ENCODE peak calls at places on chromosome 18, in seven cellular contexts. G, T, S, Q, K, E and Z are unnamed samples.

GRCh38 chr18:74512321-74513053 is 16.3 kb downstream of the CNDP2 start:
- DNase-seq in S (no peak), K (no peak), G (no peak), Q (no peak), T (no peak), E (no peak), Z (no peak)

GRCh38 chr18:10785798-10786197 is 260.0 kb downstream of the NAPG start:
- DNase-seq in K (no peak), E (no peak), S (no peak), Q (no peak), G (no peak), T (no peak), Z (no peak)

GRCh38 chr18:32386466-32386865 is 84.2 kb downstream of the GAREM1 start:
- DNase-seq in E (no peak), Q (no peak), S (no peak), K (no peak), G (no peak), T (no peak), Z (no peak)

GRCh38 chr18:50790956-50791355 is 28.9 kb downstream of the MRO start:
- DNase-seq in E (no peak), T (no peak), Q (no peak), G (no peak), K (no peak), S (no peak), Z (no peak)

GRCh38 chr18:9671214-9671613 is 36.9 kb upstream of the RAB31 start:
- DNase-seq in G (no peak), T (no peak), S (no peak), K (no peak), E (no peak), Q (no peak), Z (no peak)

GRCh38 chr18:74069178-74070050 is 78.2 kb downstream of the FBXO15 start:
- DNase-seq in K (no peak), G (no peak), Q (no peak), T (no peak), E (no peak), S (no peak), Z (no peak)

GRCh38 chr18:36412778-36413177 is 115.3 kb downstream of the FHOD3 start:
- DNase-seq in S (no peak), T (no peak), Q (peak; percentile 33), E (peak; percentile 29), K (no peak), G (no peak), Z (peak; percentile 71)

GRCh38 chr18:61605376-61606067 is 272.3 kb downstream of the CDH20 start:
- DNase-seq in S (no peak), Q (no peak), G (no peak), T (no peak), K (no peak), E (no peak), Z (no peak)

GRCh38 chr18:75265872-75266271 is 55.3 kb downstream of the TSHZ1 start:
- DNase-seq in T (no peak), S (no peak), G (no peak), E (no peak), K (no peak), Q (no peak), Z (no peak)

GRCh38 chr18:26089247-26090129 is 925 bp downstream of the SS18 start:
- DNase-seq in E (peak; percentile 6), Q (no peak), T (no peak), G (no peak), K (no peak), S (peak; percentile 29), Z (no peak)

GRCh38 chr18:42937434-42937833 is 178.1 kb downstream of the RIT2 start:
- DNase-seq in T (no peak), E (no peak), Q (no peak), K (no peak), G (no peak), S (no peak), Z (no peak)

GRCh38 chr18:41745166-41746049 is 209.6 kb upstream of the PIK3C3 start:
- DNase-seq in Q (peak; percentile 74), K (peak; percentile 47), G (no peak), T (no peak), S (no peak), E (peak; percentile 21), Z (peak; percentile 39)

GRCh38 chr18:66761166-66761565 is 157.3 kb upstream of the CDH19 start:
- DNase-seq in S (no peak), K (no peak), T (no peak), Q (no peak), E (no peak), G (no peak), Z (no peak)
- TF ChIP-seq SP1 in S (no peak), K (no peak), T (no peak), Q (no peak), E (no peak), G (no peak), Z (no peak)

DNA sequence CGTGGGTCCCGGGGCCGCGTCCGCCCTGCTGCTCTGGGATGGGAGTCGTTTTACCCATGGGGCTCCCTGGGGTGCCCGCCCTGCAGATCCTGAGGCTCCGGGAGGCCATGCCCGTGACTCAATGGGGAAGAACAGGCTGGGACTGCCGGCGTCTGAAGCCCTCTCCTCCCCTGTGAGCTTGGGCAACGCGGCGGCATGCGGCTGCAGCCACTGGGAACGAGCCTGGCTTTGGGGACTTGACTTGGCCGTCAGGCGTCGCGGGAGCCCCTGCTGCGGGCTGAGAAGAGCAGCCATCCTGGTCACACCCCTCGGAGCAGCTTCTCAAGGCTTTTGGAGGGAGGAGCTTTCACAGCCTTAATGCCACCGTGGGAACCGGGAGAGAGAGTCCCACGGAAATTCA is 126.9 kb upstream of the CTDP1 start:
- DNase-seq in G (no peak), T (no peak), K (no peak), E (no peak), S (no peak), Q (no peak), Z (no peak)
- TF ChIP-seq SP1 in G (no peak), T (no peak), K (no peak), E (no peak), S (no peak), Q (no peak), Z (no peak)

GRCh38 chr18:45726603-45727002 is 2.6 kb downstream of the SLC14A1 start:
- DNase-seq in G (no peak), K (no peak), T (no peak), S (no peak), Q (no peak), E (no peak), Z (no peak)

GRCh38 chr18:45724591-45724990 is 610 bp downstream of the SLC14A1 start:
- DNase-seq in S (no peak), E (no peak), T (no peak), K (no peak), Q (no peak), G (no peak), Z (no peak)

GRCh38 chr18:45727068-45727467 is 3.1 kb downstream of the SLC14A1 start:
- DNase-seq in E (no peak), Q (no peak), G (no peak), T (no peak), K (no peak), S (no peak), Z (no peak)

GRCh38 chr18:45722899-45723298 is 1.1 kb upstream of the SLC14A1 start:
- DNase-seq in K (peak; percentile 56), S (peak; percentile 87), Q (peak; percentile 91), T (peak; percentile 27), E (peak; percentile 21), G (peak; percentile 57), Z (peak; percentile 70)

GRCh38 chr18:45723921-45724320 is at the start of gene SLC14A1:
- DNase-seq in K (no peak), E (no peak), G (no peak), S (no peak), T (no peak), Q (no peak), Z (no peak)
- TF ChIP-seq SP1 in K (no peak), E (no peak), G (no peak), S (no peak), T (no peak), Q (no peak), Z (no peak)

DNA sequence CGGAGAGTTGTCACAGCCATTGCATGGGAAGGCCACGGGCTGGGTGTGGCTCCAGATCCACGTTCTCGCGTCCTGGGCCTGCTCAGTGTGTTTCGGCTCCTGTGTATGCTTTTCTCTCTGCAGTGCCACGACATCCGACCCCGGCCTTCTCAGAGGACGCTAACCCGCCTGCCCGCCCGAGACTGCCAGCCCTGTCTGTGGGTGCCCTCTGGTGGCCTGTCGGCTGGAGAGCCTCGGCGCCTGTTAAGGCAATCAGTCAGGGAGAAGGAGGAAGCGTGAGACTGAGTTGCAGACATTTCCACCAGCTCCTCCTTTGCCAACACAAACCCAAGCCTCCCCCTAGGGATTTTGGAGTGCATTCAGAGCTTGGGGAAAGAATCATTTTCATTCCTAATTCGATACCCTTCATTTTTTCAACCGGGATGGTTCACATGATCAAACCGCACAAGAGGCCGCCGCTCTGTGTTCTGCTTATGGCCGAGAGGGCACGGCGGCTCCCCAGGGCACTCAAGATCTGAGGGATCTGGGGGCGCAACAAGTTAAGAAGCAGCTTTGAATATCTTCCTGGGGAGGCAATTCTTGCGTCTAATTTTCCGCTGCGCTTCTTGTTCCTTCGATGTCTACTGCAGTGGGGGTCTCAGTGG is 37.5 kb upstream of the ZBTB7C start:
- DNase-seq in K (peak; percentile 50), T (no peak), Q (peak; percentile 91), S (peak; percentile 41), G (peak; percentile 57), E (peak; percentile 66), Z (peak; percentile 74)
- TF ChIP-seq SP1 in K (no peak), T (no peak), Q (no peak), S (no peak), G (no peak), E (no peak), Z (no peak)

GRCh38 chr18:12474876-12475275 is 67.1 kb downstream of the PRELID3A start:
- DNase-seq in K (no peak), S (no peak), T (no peak), Q (no peak), G (no peak), E (no peak), Z (no peak)

GRCh38 chr18:12468458-12468857 is 60.7 kb downstream of the PRELID3A start:
- DNase-seq in S (no peak), G (no peak), Q (no peak), E (no peak), T (no peak), K (no peak), Z (no peak)

GRCh38 chr18:12470382-12471090 is 62.8 kb downstream of the PRELID3A start:
- DNase-seq in T (no peak), G (no peak), K (no peak), Q (no peak), E (no peak), S (no peak), Z (no peak)
- TF ChIP-seq SP1 in T (no peak), G (no peak), K (no peak), Q (no peak), E (no peak), S (no peak), Z (no peak)

GRCh38 chr18:13141209-13141608 is 77.4 kb upstream of the LDLRAD4 start:
- DNase-seq in Q (no peak), S (no peak), T (no peak), G (no peak), K (no peak), E (no peak), Z (no peak)
- TF ChIP-seq SP1 in Q (no peak), S (no peak), T (no peak), G (no peak), K (no peak), E (no peak), Z (no peak)